ENCODE peak calls at places on chromosomes 4 and X, in seven cellular contexts. D, V, I, B, O, F and K are unnamed samples.

GRCh38 chr4:55395529-55396304 is at the start of gene TMEM165:
- DNase-seq in D (peak; percentile 79), V (peak; percentile 51), I (peak; percentile 77), B (peak; percentile 41), O (peak; percentile 77), F (peak; percentile 67), K (peak; percentile 96)

GRCh38 chr4:55768291-55768690 is 51.3 kb upstream of the EXOC1L start:
- DNase-seq in D (peak; percentile 70), V (peak; percentile 15), I (peak; percentile 20), B (no peak), O (no peak), F (no peak), K (no peak)

GRCh38 chr4:95124906-95125504 is 367.2 kb downstream of the BMPR1B start:
- DNase-seq in D (peak; percentile 76), V (peak; percentile 9), I (peak; percentile 8), B (no peak), O (peak; percentile 56), F (peak; percentile 45), K (peak; percentile 44)

GRCh38 chrX:71533850-71534515 is 1.1 kb downstream of the OGT start:
- DNase-seq in D (peak; percentile 32), V (no peak), I (peak; percentile 7), B (no peak), O (no peak), F (peak; percentile 16), K (peak; percentile 25)

GRCh38 chr4:104500452-104500851 is 5.8 kb upstream of the CXXC4 start:
- DNase-seq in D (no peak), V (no peak), I (no peak), B (no peak), O (no peak), F (no peak), K (no peak)

GRCh38 chrX:95346854-95347253 is 1337.8 kb upstream of the DIAPH2 start:
- DNase-seq in D (peak; percentile 5), V (no peak), I (peak; percentile 0), B (no peak), O (no peak), F (no peak), K (no peak)

GRCh38 chr4:35087216-35087615 is 1157.1 kb downstream of the ARAP2 start:
- DNase-seq in D (no peak), V (no peak), I (no peak), B (no peak), O (no peak), F (no peak), K (no peak)

GRCh38 chrX:16124201-16124600 is 836 bp downstream of the GRPR start:
- DNase-seq in D (no peak), V (no peak), I (no peak), B (no peak), O (no peak), F (no peak), K (no peak)

GRCh38 chr4:86847576-86847975 is 1.6 kb downstream of the SLC10A6 start:
- DNase-seq in D (no peak), V (no peak), I (no peak), B (no peak), O (no peak), F (no peak), K (no peak)

GRCh38 chr4:127685292-127685691 is 44.9 kb upstream of the SLC25A31 start:
- DNase-seq in D (peak; percentile 73), V (no peak), I (peak; percentile 15), B (no peak), O (peak; percentile 2), F (no peak), K (no peak)

GRCh38 chrX:43269201-43269600 is 386.9 kb upstream of the MAOA start:
- DNase-seq in D (no peak), V (no peak), I (no peak), B (no peak), O (no peak), F (no peak), K (no peak)

GRCh38 chrX:46327229-46328081 is 217.8 kb downstream of the ZNF674 start:
- DNase-seq in D (no peak), V (peak; percentile 81), I (peak; percentile 92), B (no peak), O (peak; percentile 76), F (peak; percentile 69), K (no peak)

GRCh38 chrX:118779581-118779980 is 44.0 kb upstream of the ZCCHC12 start:
- DNase-seq in D (no peak), V (no peak), I (no peak), B (no peak), O (no peak), F (no peak), K (no peak)

GRCh38 chr4:9825049-9825448 is 43.6 kb downstream of the DRD5 start:
- DNase-seq in D (no peak), V (no peak), I (no peak), B (no peak), O (no peak), F (no peak), K (no peak)

GRCh38 chr4:128471576-128471975 is 184.0 kb upstream of the PGRMC2 start:
- DNase-seq in D (no peak), V (no peak), I (no peak), B (no peak), O (no peak), F (no peak), K (peak; percentile 88)

GRCh38 chrX:120302434-120302833 is 8.8 kb downstream of the TMEM255A start:
- DNase-seq in D (no peak), V (no peak), I (no peak), B (peak; percentile 61), O (no peak), F (no peak), K (no peak)

GRCh38 chrX:29652484-29652883 is 562.9 kb upstream of the MAGEB2 start:
- DNase-seq in D (peak; percentile 82), V (no peak), I (no peak), B (no peak), O (no peak), F (no peak), K (no peak)

GRCh38 chr4:38160487-38161207 is 200.4 kb downstream of the PTTG2 start:
- DNase-seq in D (peak; percentile 99), V (no peak), I (peak; percentile 98), B (peak; percentile 69), O (peak; percentile 88), F (peak; percentile 60), K (peak; percentile 23)

GRCh38 chrX:132908891-132909290 is 49.5 kb downstream of the HS6ST2 start:
- DNase-seq in D (no peak), V (no peak), I (no peak), B (no peak), O (no peak), F (no peak), K (no peak)

GRCh38 chrX:122439836-122440235 is 744.2 kb upstream of the GRIA3 start:
- DNase-seq in D (no peak), V (no peak), I (no peak), B (no peak), O (no peak), F (no peak), K (no peak)

GRCh38 chr4:19776929-19777328 is 474.8 kb upstream of the SLIT2 start:
- DNase-seq in D (peak; percentile 17), V (no peak), I (no peak), B (no peak), O (no peak), F (no peak), K (no peak)

GRCh38 chrX:151985955-151986354 is 11.5 kb upstream of the GABRE start:
- DNase-seq in D (peak; percentile 5), V (no peak), I (peak; percentile 81), B (no peak), O (no peak), F (no peak), K (no peak)

GRCh38 chrX:119677654-119677981 is 15.3 kb downstream of the SEPTIN6 start:
- DNase-seq in D (no peak), V (no peak), I (no peak), B (no peak), O (no peak), F (no peak), K (no peak)

GRCh38 chr4:3406021-3406420 is 35.7 kb upstream of the HGFAC start:
- DNase-seq in D (no peak), V (no peak), I (no peak), B (no peak), O (no peak), F (no peak), K (no peak)

GRCh38 chr4:8592366-8593267 is at the start of gene CPZ:
- DNase-seq in D (peak; percentile 50), V (no peak), I (peak; percentile 16), B (no peak), O (no peak), F (no peak), K (peak; percentile 62)

GRCh38 chrX:69195197-69195596 is 29.9 kb upstream of the PJA1 start:
- DNase-seq in D (no peak), V (no peak), I (peak; percentile 71), B (no peak), O (no peak), F (no peak), K (no peak)
- TF ChIP-seq CEBPB in D (no peak), V (no peak), I (no peak), B (no peak), O (no peak), F (no peak), K (no peak)

GRCh38 chr4:177066746-177067145 is 242.9 kb upstream of the NEIL3 start:
- DNase-seq in D (no peak), V (no peak), I (peak; percentile 0), B (no peak), O (no peak), F (no peak), K (no peak)
- TF ChIP-seq CEBPB in D (no peak), V (no peak), I (no peak), B (no peak), O (no peak), F (no peak), K (no peak)

GRCh38 chr4:182238355-182238931 is 4.8 kb upstream of the TENM3 start:
- DNase-seq in D (peak; percentile 48), V (peak; percentile 33), I (no peak), B (no peak), O (no peak), F (peak; percentile 18), K (no peak)

GRCh38 chr4:182231503-182231902 is 11.7 kb upstream of the TENM3 start:
- DNase-seq in D (no peak), V (no peak), I (no peak), B (no peak), O (no peak), F (no peak), K (no peak)

GRCh38 chr4:182236186-182236585 is 7.0 kb upstream of the TENM3 start:
- DNase-seq in D (peak; percentile 39), V (no peak), I (no peak), B (no peak), O (no peak), F (no peak), K (no peak)

GRCh38 chr4:182231080-182231479 is 12.1 kb upstream of the TENM3 start:
- DNase-seq in D (peak; percentile 53), V (no peak), I (no peak), B (no peak), O (no peak), F (no peak), K (no peak)

DNA sequence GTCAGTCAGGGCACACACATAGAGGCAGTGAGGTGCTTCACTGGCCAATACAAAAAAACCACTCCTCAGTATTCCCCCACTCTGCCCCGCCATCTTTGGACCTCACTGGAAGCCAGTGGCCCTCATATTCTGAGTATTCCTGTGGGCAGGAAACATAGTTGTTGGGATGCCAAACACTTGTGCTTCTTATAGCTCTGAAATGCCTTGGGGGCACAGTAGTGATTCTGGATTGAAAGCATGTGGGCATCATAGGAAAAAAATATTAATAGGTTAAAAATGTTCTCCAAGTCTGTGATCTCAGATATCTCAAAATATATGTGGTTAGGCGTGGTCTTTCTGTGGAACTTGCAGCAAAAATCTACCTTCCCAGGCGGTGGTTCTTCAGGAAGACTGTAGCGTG is 8.2 kb upstream of the TENM3 start:
- DNase-seq in D (no peak), V (no peak), I (no peak), B (no peak), O (no peak), F (no peak), K (no peak)
- TF ChIP-seq CEBPB in D (no peak), V (no peak), I (no peak), B (no peak), O (no peak), F (no peak), K (no peak)

GRCh38 chr4:53196872-53197759 is 168.7 kb downstream of the SCFD2 start:
- DNase-seq in D (peak; percentile 90), V (no peak), I (peak; percentile 65), B (peak; percentile 44), O (peak; percentile 70), F (peak; percentile 23), K (peak; percentile 49)
- TF ChIP-seq CEBPB in D (no peak), V (no peak), I (no peak), B (no peak), O (no peak), F (no peak), K (no peak)